ENCODE peak calls at places on chromosomes 6 and 20, in eight cellular contexts. W is esophagus muscularis mucosa, G is natural killer cell, O is SW 1271, Q is NCI-H2081, T is psoas muscle, V is RWPE1, A is thoracic aorta. U is an unnamed sample.

GRCh38 chr6:68307301-68307700 is 327.8 kb upstream of the ADGRB3 start:
- DNase-seq in W (no peak), G (no peak), O (no peak), Q (no peak), T (no peak), V (no peak), A (no peak), U (no peak)

GRCh38 chr6:35518566-35519312 is 6.0 kb upstream of the TULP1 start:
- DNase-seq in W (no peak), G (no peak), O (no peak), Q (no peak), T (no peak), V (no peak), A (no peak), U (no peak)

GRCh38 chr6:15014958-15015357 is 230.9 kb upstream of the JARID2 start:
- DNase-seq in W (no peak), G (no peak), O (no peak), Q (no peak), T (no peak), V (no peak), A (no peak), U (no peak)

GRCh38 chr20:64106435-64106961 is 867 bp downstream of the NPBWR2 start:
- DNase-seq in W (no peak), G (peak), O (no peak), Q (no peak), T (peak), V (no peak), A (no peak), U (no peak)

GRCh38 chr6:115602471-115602870 is 458.2 kb downstream of the FRK start:
- DNase-seq in W (no peak), G (no peak), O (no peak), Q (no peak), T (no peak), V (no peak), A (no peak), U (no peak)

GRCh38 chr6:136920216-136920857 is 1.8 kb upstream of the SLC35D3 start:
- DNase-seq in W (peak), G (no peak), O (no peak), Q (peak), T (no peak), V (no peak), A (no peak), U (no peak)

GRCh38 chr6:7108964-7109836 is 1.4 kb downstream of the RREB1 start:
- DNase-seq in W (peak), G (peak), O (peak), Q (no peak), T (peak), V (peak), A (peak), U (peak)

GRCh38 chr6:145206247-145206907 is 528.9 kb downstream of the EPM2A start:
- DNase-seq in W (no peak), G (no peak), O (no peak), Q (no peak), T (no peak), V (no peak), A (no peak), U (no peak)

GRCh38 chr6:40948598-40948997 is 90.4 kb downstream of the UNC5CL start:
- DNase-seq in W (no peak), G (no peak), O (no peak), Q (no peak), T (no peak), V (no peak), A (no peak), U (no peak)

GRCh38 chr6:946546-946945 is 253.6 kb upstream of the EXOC2 start:
- DNase-seq in W (no peak), G (no peak), O (no peak), Q (no peak), T (no peak), V (no peak), A (no peak), U (no peak)

GRCh38 chr20:14583413-14583812 is 246.0 kb upstream of the FLRT3 start:
- DNase-seq in W (no peak), G (no peak), O (no peak), Q (no peak), T (no peak), V (peak), A (no peak), U (no peak)

GRCh38 chr20:51803157-51803854 is 985 bp upstream of the SALL4 start:
- DNase-seq in W (no peak), G (no peak), O (no peak), Q (no peak), T (no peak), V (no peak), A (no peak), U (no peak)

GRCh38 chr6:111238464-111239119 is 151.3 kb downstream of the SLC16A10 start:
- DNase-seq in W (no peak), G (no peak), O (no peak), Q (no peak), T (no peak), V (peak), A (no peak), U (no peak)

GRCh38 chr6:137181876-137182653 is 8.6 kb upstream of the IL22RA2 start:
- DNase-seq in W (no peak), G (no peak), O (no peak), Q (no peak), T (no peak), V (no peak), A (no peak), U (no peak)

GRCh38 chr6:137883400-137883888 is 16.4 kb downstream of the TNFAIP3 start:
- DNase-seq in W (no peak), G (no peak), O (no peak), Q (no peak), T (no peak), V (no peak), A (no peak), U (no peak)

GRCh38 chr20:87372-87771 is at the start of gene DEFB125:
- DNase-seq in W (no peak), G (no peak), O (no peak), Q (no peak), T (no peak), V (no peak), A (no peak), U (no peak)

GRCh38 chr20:52923123-52923543 is 49.0 kb upstream of the TSHZ2 start:
- DNase-seq in W (no peak), G (no peak), O (peak), Q (no peak), T (no peak), V (peak), A (no peak), U (no peak)

GRCh38 chr20:11676618-11677289 is 240.9 kb upstream of the BTBD3 start:
- DNase-seq in W (no peak), G (no peak), O (peak), Q (peak), T (peak), V (peak), A (no peak), U (peak)

GRCh38 chr6:73867411-73867810 is 171.4 kb downstream of the CD109 start:
- DNase-seq in W (no peak), G (no peak), O (no peak), Q (no peak), T (no peak), V (no peak), A (no peak), U (no peak)

GRCh38 chr6:74780831-74781230 is 425.0 kb downstream of the COL12A1 start:
- DNase-seq in W (no peak), G (no peak), O (no peak), Q (no peak), T (no peak), V (no peak), A (no peak), U (no peak)

GRCh38 chr6:169162968-169163903 is 90.4 kb downstream of the THBS2 start:
- DNase-seq in W (no peak), G (no peak), O (peak), Q (no peak), T (peak), V (peak), A (peak), U (no peak)

GRCh38 chr20:41424546-41424945 is 57.9 kb upstream of the EMILIN3 start:
- DNase-seq in W (no peak), G (no peak), O (no peak), Q (no peak), T (no peak), V (no peak), A (no peak), U (no peak)

GRCh38 chr6:158057213-158057987 is 75.7 kb downstream of the SYNJ2 start:
- DNase-seq in W (no peak), G (no peak), O (peak), Q (no peak), T (no peak), V (peak), A (no peak), U (no peak)

GRCh38 chr20:62486431-62486954 is 10.7 kb upstream of the GATA5 start:
- DNase-seq in W (no peak), G (no peak), O (no peak), Q (no peak), T (no peak), V (no peak), A (no peak), U (no peak)

GRCh38 chr6:1322725-1323219 is 10.9 kb downstream of the FOXQ1 start:
- DNase-seq in W (no peak), G (no peak), O (no peak), Q (no peak), T (no peak), V (no peak), A (no peak), U (no peak)

GRCh38 chr6:43776115-43776798 is 6.2 kb downstream of the VEGFA start:
- DNase-seq in W (no peak), G (no peak), O (no peak), Q (no peak), T (no peak), V (no peak), A (no peak), U (no peak)

U was measured in HuH-7.5.